ENCODE peak calls at places on chromosome 9, in six cellular contexts. P is nucleus accumbens, R is mammary epithelial cell, D is EL, W is A673, T is GM12892. X is an unnamed sample.

GRCh38 chr9:98764351-98764750 is 32.0 kb downstream of the ANKS6 start:
- DNase-seq in P (no peak), R (no peak), D (peak; percentile 35), W (no peak), T (no peak), X (peak; percentile 55)

GRCh38 chr9:105206821-105207699 is 37.4 kb upstream of the SLC44A1 start:
- DNase-seq in P (no peak), R (no peak), D (no peak), W (no peak), T (no peak), X (peak; percentile 27)

GRCh38 chr9:91818647-91819403 is 131.2 kb downstream of the ROR2 start:
- DNase-seq in P (no peak), R (no peak), D (no peak), W (no peak), T (no peak), X (no peak)

GRCh38 chr9:91328186-91328585 is 33.5 kb downstream of the AUH start:
- DNase-seq in P (no peak), R (no peak), D (no peak), W (no peak), T (no peak), X (no peak)

GRCh38 chr9:104993291-104993963 is 65.5 kb upstream of the ABCA1 start:
- DNase-seq in P (peak; percentile 80), R (no peak), D (peak; percentile 76), W (no peak), T (no peak), X (no peak)

GRCh38 chr9:109401990-109402318 is 81.1 kb upstream of the EPB41L4B start:
- DNase-seq in P (no peak), R (peak; percentile 40), D (no peak), W (no peak), T (no peak), X (peak; percentile 41)

GRCh38 chr9:73810585-73811215 is 659.0 kb downstream of the ANXA1 start:
- DNase-seq in P (no peak), R (peak; percentile 51), D (no peak), W (no peak), T (no peak), X (peak; percentile 3)

GRCh38 chr9:131773911-131774379 is 34.1 kb upstream of the RAPGEF1 start:
- DNase-seq in P (no peak), R (peak; percentile 47), D (peak; percentile 51), W (peak; percentile 46), T (no peak), X (peak; percentile 71)

GRCh38 chr9:130949188-130950038 is 10.4 kb upstream of the FIBCD1 start:
- DNase-seq in P (no peak), R (peak; percentile 46), D (no peak), W (no peak), T (no peak), X (peak; percentile 30)

GRCh38 chr9:130268521-130269131 is 3.1 kb downstream of the HMCN2 start:
- DNase-seq in P (no peak), R (no peak), D (no peak), W (no peak), T (no peak), X (no peak)

GRCh38 chr9:120110520-120110919 is 469.4 kb downstream of the CDK5RAP2 start:
- DNase-seq in P (peak; percentile 3), R (no peak), D (no peak), W (no peak), T (no peak), X (no peak)

GRCh38 chr9:32906213-32906612 is 95.2 kb downstream of the APTX start:
- DNase-seq in P (no peak), R (no peak), D (no peak), W (no peak), T (no peak), X (no peak)

GRCh38 chr9:136014928-136015633 is 53.9 kb upstream of the UBAC1 start:
- DNase-seq in P (no peak), R (no peak), D (no peak), W (no peak), T (peak; percentile 9), X (no peak)

GRCh38 chr9:20981486-20981885 is 50.0 kb downstream of the HACD4 start:
- DNase-seq in P (no peak), R (no peak), D (peak; percentile 92), W (no peak), T (no peak), X (no peak)

GRCh38 chr9:286091-286740 is 71.6 kb downstream of the DOCK8 start:
- DNase-seq in P (no peak), R (peak; percentile 12), D (no peak), W (no peak), T (no peak), X (peak; percentile 40)

GRCh38 chr9:34996181-34996904 is 6.8 kb downstream of the DNAJB5 start:
- DNase-seq in P (no peak), R (no peak), D (no peak), W (no peak), T (no peak), X (no peak)

GRCh38 chr9:121359358-121360294 is 10.4 kb downstream of the STOM start:
- DNase-seq in P (no peak), R (no peak), D (peak; percentile 27), W (peak; percentile 41), T (no peak), X (no peak)

GRCh38 chr9:124239249-124240073 is 18.3 kb upstream of the NEK6 start:
- DNase-seq in P (no peak), R (no peak), D (no peak), W (no peak), T (no peak), X (no peak)

GRCh38 chr9:92332577-92333287 is 7.0 kb downstream of the CENPP start:
- DNase-seq in P (no peak), R (no peak), D (peak; percentile 9), W (no peak), T (no peak), X (no peak)

GRCh38 chr9:113164536-113165300 is 13.9 kb downstream of the SLC31A2 start:
- DNase-seq in P (peak; percentile 62), R (no peak), D (peak; percentile 23), W (no peak), T (no peak), X (no peak)

GRCh38 chr9:22141906-22142305 is 132.8 kb upstream of the CDKN2B start:
- DNase-seq in P (no peak), R (peak; percentile 44), D (no peak), W (no peak), T (no peak), X (no peak)

GRCh38 chr9:131027872-131028179 is 18.9 kb downstream of the LAMC3 start:
- DNase-seq in P (no peak), R (no peak), D (no peak), W (no peak), T (no peak), X (no peak)

GRCh38 chr9:100087218-100087617 is 11.6 kb downstream of the ERP44 start:
- DNase-seq in P (no peak), R (peak; percentile 66), D (peak; percentile 70), W (no peak), T (no peak), X (peak; percentile 32)

GRCh38 chr9:93246111-93246510 is 62.2 kb downstream of the WNK2 start:
- DNase-seq in P (no peak), R (no peak), D (no peak), W (no peak), T (no peak), X (no peak)

GRCh38 chr9:99023229-99023628 is 79.5 kb downstream of the COL15A1 start:
- DNase-seq in P (no peak), R (no peak), D (no peak), W (no peak), T (no peak), X (no peak)

GRCh38 chr9:134738869-134739659 is 97.5 kb downstream of the COL5A1 start:
- DNase-seq in P (peak; percentile 42), R (peak; percentile 23), D (peak; percentile 53), W (peak; percentile 74), T (no peak), X (peak; percentile 2)

GRCh38 chr9:131851414-131851813 is 111.5 kb upstream of the RAPGEF1 start:
- DNase-seq in P (no peak), R (no peak), D (no peak), W (no peak), T (no peak), X (no peak)

GRCh38 chr9:109574061-109574882 is 76.2 kb upstream of the PTPN3 start:
- DNase-seq in P (no peak), R (peak; percentile 43), D (peak; percentile 65), W (peak; percentile 74), T (no peak), X (peak; percentile 67)

GRCh38 chr9:129422843-129423700 is 197.8 kb downstream of the C9orf50 start:
- DNase-seq in P (no peak), R (no peak), D (no peak), W (no peak), T (no peak), X (peak; percentile 19)

GRCh38 chr9:81183763-81184162 is 505.6 kb downstream of the TLE1 start:
- DNase-seq in P (no peak), R (no peak), D (peak; percentile 64), W (no peak), T (no peak), X (no peak)

GRCh38 chr9:27701664-27702063 is 128.4 kb upstream of the C9orf72 start:
- DNase-seq in P (no peak), R (no peak), D (no peak), W (peak; percentile 41), T (no peak), X (no peak)

GRCh38 chr9:20997503-20998076 is 33.9 kb downstream of the HACD4 start:
- DNase-seq in P (no peak), R (no peak), D (no peak), W (no peak), T (no peak), X (no peak)

GRCh38 chr9:80251778-80252177 is 680.0 kb downstream of the TLE4 start:
- DNase-seq in P (no peak), R (no peak), D (no peak), W (no peak), T (no peak), X (no peak)

GRCh38 chr9:135907006-135907434 is 326 bp downstream of the CAMSAP1 start:
- DNase-seq in P (no peak), R (no peak), D (peak; percentile 35), W (no peak), T (no peak), X (no peak)

GRCh38 chr9:129305246-129305645 is 127.2 kb upstream of the IER5L start:
- DNase-seq in P (no peak), R (no peak), D (no peak), W (no peak), T (no peak), X (no peak)

GRCh38 chr9:109274768-109275596 is 45.9 kb downstream of the EPB41L4B start:
- DNase-seq in P (no peak), R (no peak), D (no peak), W (no peak), T (no peak), X (no peak)

GRCh38 chr9:7676757-7677156 is 122.8 kb downstream of the DMAC1 start:
- DNase-seq in P (no peak), R (no peak), D (no peak), W (no peak), T (no peak), X (no peak)

GRCh38 chr9:97501177-97501971 is at the start of gene TMOD1:
- DNase-seq in P (peak; percentile 56), R (peak; percentile 52), D (peak; percentile 61), W (peak; percentile 66), T (peak; percentile 90), X (peak; percentile 44)

GRCh38 chr9:114594136-114594535 is 6.6 kb downstream of the ATP6V1G1 start:
- DNase-seq in P (no peak), R (no peak), D (no peak), W (no peak), T (no peak), X (no peak)

GRCh38 chr9:79975471-79976316 is 403.9 kb downstream of the TLE4 start:
- DNase-seq in P (peak; percentile 20), R (no peak), D (no peak), W (no peak), T (no peak), X (no peak)